ENCODE peak calls at places on chromosome 3, in four cellular contexts. J is psoas muscle, B is foreskin keratinocyte, P is adrenal gland. Y is an unnamed sample. For H3K4me1, the result is how much of the 10 kb centered on the place peaks cover.

GRCh38 chr3:196969001-196969659 is 497 bp upstream of the PIGZ start:
- DNase-seq in P (no peak), J (peak), B (no peak), Y (no peak)

GRCh38 chr3:113034011-113034410 is 43.2 kb downstream of the GTPBP8 start:
- DNase-seq in J (no peak), B (no peak), P (no peak), Y (no peak)

GRCh38 chr3:49263490-49263889 is 13.5 kb downstream of the C3orf62 start:
- DNase-seq in P (no peak), J (no peak), B (no peak), Y (no peak)

GRCh38 chr3:158520433-158520832 is 50.6 kb upstream of the MLF1 start:
- DNase-seq in B (no peak), J (no peak), P (no peak), Y (no peak)

GRCh38 chr3:171195686-171196085 is 169.2 kb upstream of the SLC2A2 start:
- DNase-seq in J (no peak), P (no peak), B (no peak), Y (no peak)

GRCh38 chr3:114274929-114275328 is 18.9 kb upstream of the TIGIT start:
- DNase-seq in P (no peak), J (no peak), B (peak), Y (no peak)

GRCh38 chr3:127535106-127535785 is 55.3 kb downstream of the TPRA1 start:
- DNase-seq in J (no peak), P (no peak), B (no peak), Y (no peak)

GRCh38 chr3:182349051-182349450 is 444.3 kb upstream of the ATP11B start:
- DNase-seq in P (no peak), B (no peak), J (no peak), Y (no peak)

GRCh38 chr3:140022061-140022781 is 87.2 kb downstream of the CLSTN2 start:
- DNase-seq in J (peak), P (no peak), B (no peak), Y (no peak)

GRCh38 chr3:107884719-107885460 is 205.9 kb downstream of the CD47 start:
- DNase-seq in P (no peak), J (no peak), B (peak), Y (no peak)
- TF ChIP-seq CTCF in P (no peak), J (no peak), B (no peak), Y (no peak)

DNA sequence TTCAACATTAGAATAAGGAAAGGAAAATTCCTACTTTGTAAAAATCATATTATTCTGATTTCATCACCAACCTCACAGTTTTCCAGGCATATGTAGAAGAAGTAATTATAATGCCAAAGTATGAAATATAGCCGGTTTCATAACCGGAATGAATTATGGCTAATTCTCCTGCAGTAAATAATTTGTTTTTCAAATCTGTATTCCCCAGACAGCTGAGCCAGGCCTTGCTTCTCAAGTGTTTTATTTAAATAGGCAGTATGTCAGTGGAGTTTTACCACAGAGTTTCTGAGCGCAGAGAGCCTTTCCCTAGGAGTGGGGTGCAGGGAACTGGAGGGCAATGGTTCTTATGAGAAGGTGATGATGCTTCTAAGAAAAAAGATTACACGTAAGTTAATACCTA is 8.7 kb upstream of the CPA3 start:
- DNase-seq in B (no peak), J (no peak), P (peak), Y (no peak)
- H3K4me1 ChIP-seq in B (under half), J (under half), P (under half), Y (under half)

GRCh38 chr3:141228385-141228784 is 3.2 kb upstream of the PXYLP1 start:
- DNase-seq in B (no peak), J (no peak), P (no peak), Y (no peak)
- TF ChIP-seq CTCF in B (no peak), J (no peak), P (no peak), Y (no peak)

DNA sequence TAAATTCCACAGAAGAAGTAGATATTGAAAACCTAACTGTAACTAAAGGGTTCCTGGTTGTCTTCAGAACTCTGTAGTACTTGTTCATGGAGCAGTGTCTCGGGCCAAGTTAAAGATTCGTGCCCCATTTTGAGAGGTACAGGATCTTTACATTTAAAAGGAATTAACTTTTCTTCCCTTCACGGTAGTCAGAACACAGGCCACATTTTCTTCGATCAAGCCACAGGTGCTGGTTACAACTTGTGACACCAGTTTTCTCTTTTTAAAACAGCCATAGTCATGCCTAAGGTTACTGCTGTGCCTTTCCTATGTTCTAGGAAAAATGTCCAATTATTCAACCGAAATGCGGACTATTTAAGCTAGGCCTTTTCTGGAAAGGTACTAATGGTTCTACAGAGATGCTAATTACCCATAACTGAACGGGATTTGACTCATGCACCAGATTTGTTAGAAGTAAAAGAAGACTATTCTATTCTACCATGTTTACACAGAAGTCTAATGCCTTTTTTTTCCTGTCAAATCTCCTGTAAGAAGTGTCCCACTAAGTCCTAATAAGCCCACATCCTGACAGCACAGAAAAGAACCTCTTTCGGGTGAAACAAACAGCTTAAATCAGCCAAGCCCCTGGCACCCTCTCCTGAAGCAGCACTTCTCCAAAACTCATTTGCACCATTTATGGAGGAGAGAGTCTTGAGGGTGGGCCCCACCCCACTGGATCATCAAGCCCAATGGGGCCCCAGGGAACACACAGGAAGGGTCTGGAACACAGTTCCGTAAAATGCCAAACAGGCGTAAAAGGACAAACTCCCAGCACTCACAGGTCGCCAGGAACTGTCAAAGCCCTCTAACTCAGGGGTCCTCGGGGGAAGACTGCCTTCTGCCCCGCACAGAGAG is 1.9 kb downstream of the LRIG1 start:
- DNase-seq in J (peak), B (no peak), P (no peak), Y (no peak)
- H3K4me1 ChIP-seq in J (under half), B (under half), P (under half), Y (under half)

GRCh38 chr3:37864904-37865303 is 3.2 kb downstream of the CTDSPL start:
- DNase-seq in P (no peak), J (no peak), B (no peak), Y (no peak)
- TF ChIP-seq CTCF in P (no peak), J (no peak), B (peak), Y (no peak)